ENCODE peak calls at places on chromosomes 16 and 17, in five cellular contexts. T is BE2C; V is stimulated activated CD4-positive, alpha-beta T cell treated with anti-CD3 and anti-CD28 coated beads, TNF-alpha, amount 100 ng/mL, for 48 hours; X is kidney glomerular epithelial cell; S is DMS 273 treated with DMSO at 0.1 percent for 48 hours. Z is an unnamed sample.

GRCh38 chr17:42133461-42134041 is 10.9 kb downstream of the HSPB9 start:
- DNase-seq in S (peak), T (peak), X (no peak), V (no peak), Z (no peak)

GRCh38 chr16:76910931-76911330 is 280.1 kb upstream of the MON1B start:
- DNase-seq in V (no peak), S (no peak), X (peak), T (no peak), Z (no peak)

GRCh38 chr16:2712063-2712441 is 8.0 kb downstream of the PRSS27 start:
- DNase-seq in T (no peak), V (no peak), S (no peak), X (no peak), Z (no peak)

GRCh38 chr17:69473801-69474170 is 59.3 kb downstream of the MAP2K6 start:
- DNase-seq in T (no peak), X (no peak), V (no peak), S (no peak), Z (no peak)

GRCh38 chr17:82434216-82434565 is 15.8 kb upstream of the OGFOD3 start:
- DNase-seq in X (no peak), V (no peak), S (no peak), T (no peak), Z (no peak)

GRCh38 chr16:14364386-14365199 is 265.5 kb downstream of the PARN start:
- DNase-seq in V (no peak), S (no peak), T (peak), X (peak), Z (no peak)

GRCh38 chr17:13323990-13324389 is 277.7 kb downstream of the HS3ST3A1 start:
- DNase-seq in T (no peak), X (no peak), V (no peak), S (no peak), Z (no peak)

GRCh38 chr17:75834279-75834920 is 9.8 kb downstream of the UNC13D start:
- DNase-seq in X (no peak), T (no peak), S (no peak), V (no peak), Z (no peak)

GRCh38 chr16:1602285-1602684 is 9.6 kb downstream of the IFT140 start:
- DNase-seq in T (no peak), V (no peak), X (no peak), S (no peak), Z (no peak)

GRCh38 chr17:82085031-82085861 is 12.8 kb downstream of the FASN start:
- DNase-seq in T (no peak), X (no peak), V (no peak), S (no peak), Z (no peak)

GRCh38 chr16:11848842-11849241 is 2.5 kb downstream of the RSL1D1 start:
- DNase-seq in T (no peak), X (no peak), V (no peak), S (no peak), Z (no peak)

GRCh38 chr17:48368352-48368751 is 61.7 kb downstream of the SKAP1 start:
- DNase-seq in X (no peak), S (no peak), V (no peak), T (no peak), Z (no peak)

GRCh38 chr17:57603541-57603940 is 141.6 kb downstream of the CCDC182 start:
- DNase-seq in S (no peak), V (no peak), X (no peak), T (no peak), Z (no peak)

GRCh38 chr17:71495420-71495819 is 625.4 kb upstream of the SOX9 start:
- DNase-seq in X (no peak), S (no peak), T (no peak), V (no peak), Z (no peak)

GRCh38 chr17:62630365-62631085 is 3.1 kb downstream of the MRC2 start:
- DNase-seq in V (no peak), X (no peak), S (no peak), T (no peak), Z (no peak)

GRCh38 chr17:75542728-75543336 is 17.3 kb downstream of the LLGL2 start:
- DNase-seq in T (no peak), S (no peak), X (no peak), V (no peak), Z (no peak)

GRCh38 chr17:44652727-44653126 is 3.5 kb upstream of the MEIOC start:
- DNase-seq in V (no peak), X (no peak), S (no peak), T (no peak), Z (no peak)

GRCh38 chr17:9935408-9935807 is 30.3 kb upstream of the RCVRN start:
- DNase-seq in V (no peak), X (no peak), S (no peak), T (no peak), Z (no peak)

GRCh38 chr17:46072998-46073397 is 73.9 kb downstream of the STH start:
- DNase-seq in V (no peak), S (no peak), T (no peak), X (peak), Z (no peak)

GRCh38 chr16:85420501-85421337 is 192.4 kb upstream of the GSE1 start:
- DNase-seq in S (no peak), V (peak), T (peak), X (peak), Z (no peak)